ENCODE peak calls at places on chromosomes 12 and 14, in seven cellular contexts. U is fibroblast of pulmonary artery; S is hypothalamus; L is Calu3; X is activated T-helper 1 cell treated with anti-CD3 and anti-CD28 coated beads, Interleukin-2, amount 50 U/mL, for 16 hours; I is T-cell; E is NCI-H748 treated with DMSO at 0.1 percent for 48 hours. R is an unnamed sample.

GRCh38 chr12:71449373-71450070 is 9.9 kb downstream of the LGR5 start:
- DNase-seq in U (no peak), S (no peak), L (no peak), X (no peak), I (no peak), E (peak; percentile 85), R (no peak)

GRCh38 chr14:36661506-36662257 is at the start of gene PAX9:
- DNase-seq in U (peak; percentile 53), S (no peak), L (peak; percentile 95), X (no peak), I (peak; percentile 15), E (peak; percentile 89), R (no peak)

GRCh38 chr14:68208218-68208617 is 388.6 kb downstream of the RAD51B start:
- DNase-seq in U (no peak), S (no peak), L (no peak), X (no peak), I (no peak), E (no peak), R (no peak)

GRCh38 chr12:95805864-95806669 is 15.5 kb upstream of the NTN4 start:
- DNase-seq in U (peak; percentile 88), S (no peak), L (peak; percentile 65), X (no peak), I (no peak), E (no peak), R (no peak)

GRCh38 chr14:37623552-37623951 is 28.1 kb downstream of the TTC6 start:
- DNase-seq in U (peak; percentile 64), S (no peak), L (no peak), X (no peak), I (no peak), E (no peak), R (no peak)

GRCh38 chr12:93879476-93880376 is 202.6 kb downstream of the CRADD start:
- DNase-seq in U (peak; percentile 31), S (no peak), L (no peak), X (no peak), I (no peak), E (no peak), R (no peak)

GRCh38 chr12:7948585-7949264 is 12.7 kb upstream of the SLC2A3 start:
- DNase-seq in U (no peak), S (no peak), L (no peak), X (no peak), I (no peak), E (no peak), R (no peak)

GRCh38 chr12:49553512-49554088 is 14.3 kb downstream of the MCRS1 start:
- DNase-seq in U (peak; percentile 22), S (no peak), L (peak; percentile 25), X (no peak), I (no peak), E (peak; percentile 61), R (no peak)

R was measured in effector CD8-positive, alpha-beta T cell.